ENCODE peak calls at places on chromosomes 4 and X, in six cellular contexts. V is K562, A is retinal pigment epithelial cell, L is stomach, F is astrocyte, M is astrocyte of the spinal cord. H is an unnamed sample.

GRCh38 chr4:145427991-145428390 is 53.7 kb upstream of the SMAD1 start:
- DNase-seq in V (no peak), A (no peak), L (no peak), F (no peak), M (no peak), H (no peak)

GRCh38 chrX:56986138-56986537 is 9.2 kb downstream of the SPIN3 start:
- DNase-seq in V (no peak), A (no peak), L (no peak), F (no peak), M (no peak), H (no peak)

GRCh38 chr4:163164591-163164990 is 2.1 kb downstream of the NAF1 start:
- DNase-seq in V (no peak), A (no peak), L (no peak), F (peak), M (no peak), H (peak)

GRCh38 chrX:133375558-133376340 is 39.5 kb downstream of the GPC4 start:
- DNase-seq in V (no peak), A (no peak), L (peak), F (no peak), M (peak), H (no peak)

GRCh38 chrX:121308276-121308805 is 260.9 kb downstream of the GLUD2 start:
- DNase-seq in V (peak), A (peak), L (no peak), F (peak), M (peak), H (peak)

GRCh38 chr4:56181140-56181950 is 205.9 kb downstream of the AASDH start:
- DNase-seq in V (no peak), A (no peak), L (no peak), F (peak), M (no peak), H (no peak)

GRCh38 chr4:138092060-138092459 is 150.1 kb downstream of the SLC7A11 start:
- DNase-seq in V (no peak), A (no peak), L (no peak), F (no peak), M (no peak), H (no peak)

GRCh38 chr4:107692197-107692596 is 27.8 kb downstream of the PAPSS1 start:
- DNase-seq in V (no peak), A (no peak), L (no peak), F (no peak), M (no peak), H (no peak)

GRCh38 chr4:13521047-13521446 is 23.3 kb downstream of the NKX3-2 start:
- DNase-seq in V (no peak), A (no peak), L (no peak), F (no peak), M (no peak), H (no peak)

GRCh38 chr4:119731778-119732177 is 103.2 kb upstream of the PDE5A start:
- DNase-seq in V (no peak), A (no peak), L (no peak), F (no peak), M (no peak), H (no peak)

GRCh38 chr4:161256716-161257115 is 907.1 kb downstream of the FSTL5 start:
- DNase-seq in V (no peak), A (no peak), L (no peak), F (no peak), M (no peak), H (no peak)

GRCh38 chr4:165016971-165017370 is 14.8 kb upstream of the TRIM60 start:
- DNase-seq in V (peak), A (no peak), L (no peak), F (no peak), M (no peak), H (no peak)

GRCh38 chr4:181323061-181323460 is 920.1 kb upstream of the TENM3 start:
- DNase-seq in V (no peak), A (no peak), L (no peak), F (no peak), M (no peak), H (no peak)

GRCh38 chr4:178752954-178753525 is 1310.8 kb upstream of the AGA start:
- DNase-seq in V (no peak), A (peak), L (no peak), F (peak), M (no peak), H (no peak)

GRCh38 chr4:3238721-3239120 is 10.2 kb upstream of the MSANTD1 start:
- DNase-seq in V (no peak), A (no peak), L (no peak), F (no peak), M (no peak), H (no peak)

GRCh38 chr4:8910822-8911310 is 39.2 kb upstream of the HMX1 start:
- DNase-seq in V (no peak), A (no peak), L (peak), F (no peak), M (no peak), H (no peak)

GRCh38 chrX:153623310-153624029 is 23.5 kb upstream of the DUSP9 start:
- DNase-seq in V (no peak), A (no peak), L (no peak), F (no peak), M (no peak), H (no peak)

GRCh38 chr4:134144337-134144736 is 57.3 kb downstream of the PABPC4L start:
- DNase-seq in V (no peak), A (no peak), L (no peak), F (no peak), M (no peak), H (no peak)

GRCh38 chrX:14902536-14902935 is 29.3 kb downstream of the MOSPD2 start:
- DNase-seq in V (no peak), A (no peak), L (no peak), F (no peak), M (no peak), H (no peak)

GRCh38 chr4:24266951-24267577 is 317.3 kb downstream of the DHX15 start:
- DNase-seq in V (no peak), A (peak), L (no peak), F (peak), M (peak), H (no peak)

GRCh38 chr4:87032884-87033533 is 98.2 kb downstream of the AFF1 start:
- DNase-seq in V (no peak), A (peak), L (no peak), F (peak), M (peak), H (peak)

GRCh38 chr4:154973636-154974035 is 192.6 kb downstream of the RBM46 start:
- DNase-seq in V (no peak), A (no peak), L (no peak), F (no peak), M (no peak), H (no peak)

GRCh38 chr4:53709693-53710092 is 118.4 kb upstream of the LNX1 start:
- DNase-seq in V (no peak), A (no peak), L (no peak), F (no peak), M (no peak), H (no peak)

GRCh38 chrX:148961990-148962389 is 461.6 kb downstream of the AFF2 start:
- DNase-seq in V (no peak), A (no peak), L (no peak), F (no peak), M (no peak), H (no peak)

GRCh38 chrX:148960060-148960459 is 459.6 kb downstream of the AFF2 start:
- DNase-seq in V (no peak), A (no peak), L (no peak), F (peak), M (no peak), H (no peak)

GRCh38 chrX:148956352-148956751 is 455.9 kb downstream of the AFF2 start:
- DNase-seq in V (no peak), A (no peak), L (no peak), F (no peak), M (no peak), H (no peak)

DNA sequence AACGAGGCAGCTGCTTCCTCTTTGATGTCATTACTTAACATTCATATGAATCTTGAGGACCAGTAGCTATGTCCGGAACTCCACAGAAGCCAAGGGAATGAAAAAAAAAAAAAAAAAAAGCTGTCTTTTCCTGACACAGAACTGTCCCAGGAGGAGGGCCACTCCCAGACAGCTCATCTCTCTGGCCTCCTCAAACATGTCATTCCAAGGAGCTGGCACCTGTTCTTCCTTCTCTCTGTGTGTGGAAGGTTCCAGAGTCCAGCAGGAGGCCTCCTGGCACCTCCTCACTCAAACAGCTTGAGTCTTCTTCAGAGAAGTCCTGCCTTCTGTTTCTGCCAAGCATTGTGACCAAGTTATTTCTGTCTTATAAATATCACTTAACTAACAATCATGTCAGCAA is 458.5 kb downstream of the AFF2 start:
- DNase-seq in V (no peak), A (no peak), L (no peak), F (no peak), M (no peak), H (no peak)
- TF ChIP-seq CTCF in V (no peak), A (no peak), L (no peak), F (no peak), M (no peak), H (no peak)

GRCh38 chr4:158410272-158410671 is 111.4 kb upstream of the RXFP1 start:
- DNase-seq in V (no peak), A (no peak), L (no peak), F (no peak), M (no peak), H (peak)
- TF ChIP-seq CTCF in V (peak), A (no peak), L (no peak), F (no peak), M (no peak), H (no peak)

GRCh38 chr4:52376107-52376704 is 282.9 kb downstream of the USP46 start:
- DNase-seq in V (peak), A (no peak), L (no peak), F (peak), M (peak), H (peak)
- TF ChIP-seq CTCF in V (peak), A (peak), L (no peak), F (peak), M (peak), H (peak)

GRCh38 chr4:122894802-122895201 is 27.6 kb downstream of the NUDT6 start:
- DNase-seq in V (no peak), A (peak), L (no peak), F (no peak), M (no peak), H (no peak)
- TF ChIP-seq CTCF in V (no peak), A (peak), L (no peak), F (no peak), M (no peak), H (no peak)

GRCh38 chrX:5526191-5526590 is 702.5 kb downstream of the NLGN4X start:
- DNase-seq in V (no peak), A (no peak), L (no peak), F (no peak), M (no peak), H (no peak)
- TF ChIP-seq CTCF in V (no peak), A (no peak), L (no peak), F (no peak), M (no peak), H (no peak)

GRCh38 chrX:33339219-33339618 is 127.9 kb upstream of the DMD start:
- DNase-seq in V (no peak), A (no peak), L (no peak), F (no peak), M (no peak), H (no peak)

GRCh38 chrX:33330798-33331197 is 119.4 kb upstream of the DMD start:
- DNase-seq in V (no peak), A (no peak), L (no peak), F (no peak), M (no peak), H (no peak)

GRCh38 chrX:33336783-33337182 is 125.4 kb upstream of the DMD start:
- DNase-seq in V (no peak), A (no peak), L (no peak), F (no peak), M (peak), H (peak)
- TF ChIP-seq CTCF in V (no peak), A (peak), L (no peak), F (no peak), M (peak), H (peak)

DNA sequence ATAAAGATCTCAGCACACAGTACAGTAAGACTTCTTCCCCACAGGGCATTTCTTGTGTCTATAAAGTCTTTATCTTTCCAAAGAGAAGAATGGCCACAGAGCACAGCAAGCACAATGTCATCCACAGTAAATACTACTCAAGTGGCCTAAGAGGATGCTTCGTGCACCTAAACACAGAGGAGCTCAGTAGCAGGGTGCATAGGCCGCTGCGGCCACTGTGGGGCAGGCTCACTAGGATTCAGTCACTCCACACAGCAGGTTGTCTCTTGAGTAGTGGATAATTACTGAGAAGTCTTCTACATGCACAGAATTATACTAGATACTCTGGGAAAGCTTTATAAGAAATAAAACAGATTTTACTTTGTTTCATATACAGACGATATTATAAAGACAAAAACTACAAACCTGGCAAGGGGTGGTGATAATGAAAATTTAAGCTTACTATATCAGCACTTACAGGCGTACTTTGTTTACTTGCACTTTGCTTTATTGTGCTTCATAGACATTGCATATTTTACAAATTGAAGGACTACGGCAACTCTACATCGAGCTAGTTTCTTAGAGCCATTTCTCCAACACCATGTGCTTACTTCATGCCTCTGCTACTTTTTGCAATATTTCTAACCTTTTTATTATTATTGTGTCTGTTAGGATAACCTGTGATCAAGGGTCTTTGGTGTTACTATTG is 78.5 kb downstream of the PRDM5 start:
- DNase-seq in V (no peak), A (no peak), L (no peak), F (no peak), M (no peak), H (no peak)
- TF ChIP-seq CTCF in V (no peak), A (peak), L (no peak), F (peak), M (peak), H (no peak)

GRCh38 chr4:4780634-4781287 is 78.7 kb upstream of the MSX1 start:
- DNase-seq in V (no peak), A (peak), L (no peak), F (peak), M (peak), H (peak)
- TF ChIP-seq CTCF in V (no peak), A (peak), L (no peak), F (no peak), M (no peak), H (no peak)

GRCh38 chrX:154724999-154725756 is 25.7 kb downstream of the GAB3 start:
- DNase-seq in V (no peak), A (no peak), L (no peak), F (no peak), M (no peak), H (no peak)
- TF ChIP-seq CTCF in V (no peak), A (no peak), L (no peak), F (no peak), M (no peak), H (no peak)

DNA sequence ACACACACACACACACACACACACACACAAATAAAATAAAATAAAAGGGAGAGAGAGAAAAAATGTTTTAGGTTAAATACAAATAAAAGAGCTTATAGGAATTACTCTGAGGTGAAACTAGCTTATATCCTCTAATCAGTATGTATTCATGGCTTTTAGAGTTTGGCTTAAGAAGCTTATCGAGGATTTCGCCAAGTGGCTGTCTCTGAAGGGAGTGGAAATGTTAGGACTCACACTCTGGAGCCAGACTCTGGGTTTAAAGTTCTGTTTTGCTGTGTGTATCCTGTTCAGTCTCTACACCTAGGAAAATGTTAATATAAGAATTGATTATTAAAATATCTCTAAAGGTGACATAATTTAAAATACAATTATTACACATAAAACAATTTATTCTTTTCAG is 489.5 kb downstream of the CCSER1 start:
- DNase-seq in V (no peak), A (peak), L (no peak), F (no peak), M (no peak), H (no peak)
- TF ChIP-seq CTCF in V (no peak), A (no peak), L (no peak), F (no peak), M (no peak), H (no peak)

H was measured in RWPE1.